ENCODE peak calls at places on chromosomes 1 and 21, in four cellular contexts. B is Peyer's patch, U is foreskin fibroblast, R is right cardiac atrium. K is an unnamed sample.

GRCh38 chr1:40141878-40142535 is 19.2 kb upstream of the RLF start:
- DNase-seq in U (no peak), B (no peak), R (no peak), K (peak)

GRCh38 chr1:245056913-245057312 is 97.9 kb upstream of the KIF26B start:
- DNase-seq in B (no peak), R (no peak), U (no peak), K (no peak)

GRCh38 chr1:37323486-37324377 is 150.6 kb upstream of the ZC3H12A start:
- DNase-seq in B (peak), R (no peak), U (peak), K (peak)

GRCh38 chr1:102861247-102861646 is 247.1 kb downstream of the COL11A1 start:
- DNase-seq in B (no peak), U (peak), R (no peak), K (no peak)

GRCh38 chr1:223652436-223652901 is 13.0 kb downstream of the CAPN8 start:
- DNase-seq in B (no peak), R (no peak), U (peak), K (no peak)

GRCh38 chr1:64495878-64496277 is 25.9 kb downstream of the CACHD1 start:
- DNase-seq in R (no peak), U (no peak), B (no peak), K (no peak)

GRCh38 chr1:88221396-88221795 is 462.7 kb upstream of the PKN2 start:
- DNase-seq in R (no peak), U (no peak), B (no peak), K (no peak)

GRCh38 chr1:28115267-28115666 is 26.9 kb upstream of the EYA3 start:
- DNase-seq in R (no peak), B (no peak), U (no peak), K (no peak)

GRCh38 chr1:162822391-162823200 is 32.1 kb downstream of the HSD17B7 start:
- DNase-seq in R (peak), U (peak), B (no peak), K (no peak)

GRCh38 chr1:225660544-225660946 is 7.6 kb upstream of the ENAH start:
- DNase-seq in U (no peak), B (no peak), R (no peak), K (no peak)

GRCh38 chr1:203673550-203674411 is 47.1 kb downstream of the ATP2B4 start:
- DNase-seq in U (peak), B (peak), R (peak), K (peak)

GRCh38 chr1:89754518-89754917 is 66.3 kb upstream of the LRRC8D start:
- DNase-seq in B (no peak), U (peak), R (no peak), K (peak)

GRCh38 chr1:198903203-198903602 is 264.4 kb downstream of the PTPRC start:
- DNase-seq in R (no peak), B (no peak), U (no peak), K (no peak)

GRCh38 chr1:244212792-244213475 is 161.9 kb downstream of the ZBTB18 start:
- DNase-seq in R (peak), B (no peak), U (peak), K (no peak)

GRCh38 chr1:94819945-94820746 is at the start of gene SLC44A3:
- DNase-seq in U (peak), R (peak), B (no peak), K (no peak)

GRCh38 chr1:96580920-96581319 is 140.7 kb upstream of the PTBP2 start:
- DNase-seq in B (no peak), R (no peak), U (no peak), K (no peak)

GRCh38 chr1:221031890-221032222 is 152.6 kb downstream of the HLX start:
- DNase-seq in B (no peak), R (no peak), U (peak), K (no peak)

GRCh38 chr1:245588250-245588649 is 433.5 kb downstream of the KIF26B start:
- DNase-seq in R (no peak), U (no peak), B (no peak), K (no peak)

GRCh38 chr1:89978763-89979162 is 16.1 kb upstream of the ZNF326 start:
- DNase-seq in B (no peak), R (no peak), U (peak), K (no peak)

GRCh38 chr1:37890378-37891014 is 31.1 kb upstream of the MTF1 start:
- DNase-seq in R (no peak), B (no peak), U (peak), K (peak)

GRCh38 chr21:41852151-41852928 is 26.8 kb downstream of the PRDM15 start:
- DNase-seq in R (no peak), U (no peak), B (no peak), K (no peak)

GRCh38 chr1:229247871-229248270 is 23.0 kb upstream of the RAB4A start:
- DNase-seq in R (no peak), B (no peak), U (no peak), K (no peak)

GRCh38 chr1:221530791-221531190 is 211.1 kb downstream of the DUSP10 start:
- DNase-seq in R (no peak), U (peak), B (no peak), K (no peak)

GRCh38 chr1:185585770-185586169 is 148.4 kb upstream of the HMCN1 start:
- DNase-seq in R (no peak), U (no peak), B (no peak), K (no peak)

GRCh38 chr1:4653796-4654715 is at the start of gene AJAP1:
- DNase-seq in B (no peak), R (no peak), U (no peak), K (no peak)

GRCh38 chr1:59353453-59353852 is 56.6 kb downstream of the FGGY start:
- DNase-seq in B (no peak), R (no peak), U (no peak), K (no peak)

GRCh38 chr1:207316622-207317510 is 4.6 kb upstream of the CD55 start:
- DNase-seq in B (no peak), U (peak), R (no peak), K (no peak)

GRCh38 chr1:28971980-28972771 is 57.8 kb downstream of the EPB41 start:
- DNase-seq in U (peak), R (no peak), B (no peak), K (peak)

GRCh38 chr1:116359060-116359830 is 13.8 kb upstream of the ATP1A1 start:
- DNase-seq in U (peak), R (no peak), B (no peak), K (peak)

GRCh38 chr1:89746424-89747149 is 74.2 kb upstream of the LRRC8D start:
- DNase-seq in R (no peak), U (no peak), B (no peak), K (no peak)

GRCh38 chr1:41360074-41361027 is 883 bp upstream of the FOXO6 start:
- DNase-seq in U (no peak), R (no peak), B (no peak), K (no peak)

GRCh38 chr21:42670884-42671283 is 17.5 kb downstream of the PDE9A start:
- DNase-seq in R (no peak), U (no peak), B (no peak), K (no peak)

GRCh38 chr1:200779326-200779725 is 40.6 kb downstream of the CAMSAP2 start:
- DNase-seq in U (no peak), R (no peak), B (no peak), K (no peak)

GRCh38 chr1:205744403-205744802 is 5.6 kb downstream of the NUCKS1 start:
- DNase-seq in U (no peak), R (no peak), B (no peak), K (no peak)

GRCh38 chr1:110829955-110830553 is 42.9 kb upstream of the CD53 start:
- DNase-seq in R (no peak), B (peak), U (peak), K (no peak)

GRCh38 chr1:13930151-13930550 is 230.2 kb downstream of the PRDM2 start:
- DNase-seq in B (no peak), U (peak), R (no peak), K (no peak)

GRCh38 chr1:207962716-207963428 is 51.9 kb upstream of the CD34 start:
- DNase-seq in U (peak), B (peak), R (peak), K (no peak)

GRCh38 chr1:17877316-17877715 is 122.2 kb downstream of the ACTL8 start:
- DNase-seq in R (no peak), U (no peak), B (no peak), K (no peak)

GRCh38 chr1:206715552-206716518 is 31.1 kb downstream of the MAPKAPK2 start:
- DNase-seq in R (no peak), B (no peak), U (no peak), K (no peak)

GRCh38 chr1:86067626-86068025 is 88.9 kb downstream of the COL24A1 start:
- DNase-seq in R (no peak), U (peak), B (no peak), K (peak)

DNA sequence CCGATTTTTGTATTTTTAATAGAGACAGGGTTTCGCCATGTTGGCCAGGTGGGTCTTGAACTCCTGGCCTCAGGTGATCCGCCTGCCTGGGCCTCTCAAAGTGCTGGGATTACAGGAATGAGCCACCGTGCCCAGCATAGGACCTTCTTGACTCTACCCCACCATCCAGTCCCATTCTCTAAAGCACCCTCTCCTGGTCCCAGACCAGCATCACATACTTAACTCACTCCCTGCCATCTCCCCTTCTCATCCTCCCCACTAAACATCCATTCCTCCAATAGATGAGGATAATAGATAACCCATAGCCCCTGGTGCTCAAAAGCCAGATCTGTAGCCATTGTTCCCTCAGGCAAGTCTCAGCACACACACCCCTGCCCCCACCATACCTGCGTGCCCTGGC is 2.1 kb downstream of the ENTREP3 start:
- DNase-seq in B (no peak), R (no peak), U (no peak), K (no peak)
- H3K4me3 ChIP-seq in B (no peak), R (no peak), U (peak), K (peak)

DNA sequence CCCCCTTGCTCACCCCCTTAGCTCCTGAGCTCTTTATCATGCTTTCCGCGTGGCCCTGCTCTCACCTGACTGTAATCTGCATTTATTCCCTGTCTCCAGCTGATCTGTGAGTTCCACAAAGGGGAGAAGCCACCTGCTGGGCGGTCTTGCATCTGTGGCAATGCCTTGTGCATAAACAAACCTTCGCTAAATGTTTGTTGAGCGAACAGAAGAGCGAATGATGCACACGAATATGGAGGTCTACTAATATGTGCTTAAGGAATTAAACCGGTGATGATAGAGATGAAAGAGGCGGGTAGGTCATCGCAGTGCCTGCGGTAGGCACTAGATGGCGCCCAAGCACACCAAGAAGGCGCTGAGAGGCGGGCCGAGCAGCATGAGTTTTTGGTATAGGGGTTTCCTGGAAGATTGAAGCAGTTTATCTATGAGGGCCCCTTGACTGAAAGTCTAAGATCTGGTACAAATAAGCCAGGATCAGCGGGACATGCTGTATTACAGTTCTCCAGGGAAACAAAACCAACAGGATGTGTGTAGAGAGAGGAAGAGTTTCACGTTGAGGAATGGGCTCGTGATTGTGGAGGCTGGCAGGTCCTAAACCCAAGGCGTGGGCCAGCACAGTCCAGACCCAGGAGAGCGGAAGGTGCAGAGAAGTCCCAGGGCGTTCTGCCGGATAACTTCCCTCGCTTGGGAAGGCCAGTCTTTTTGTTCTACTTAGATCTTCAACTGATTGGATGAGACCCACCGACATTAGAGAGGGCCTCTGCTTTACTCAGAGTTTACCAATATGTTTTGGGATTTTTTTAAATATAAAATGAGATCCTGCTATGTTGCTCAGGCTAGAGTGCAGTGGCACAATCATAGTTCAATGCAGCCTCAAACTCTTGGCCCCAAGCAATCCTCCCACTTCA is 34.7 kb downstream of the TOMM20 start:
- DNase-seq in B (peak), U (peak), R (peak), K (peak)
- H3K4me3 ChIP-seq in B (no peak), U (peak), R (no peak), K (peak)

GRCh38 chr1:167518331-167518700 is at the start of gene CD247:
- DNase-seq in R (no peak), B (peak), U (no peak), K (no peak)

GRCh38 chr1:167515461-167515860 is 2.9 kb downstream of the CD247 start:
- DNase-seq in U (no peak), R (no peak), B (no peak), K (no peak)

GRCh38 chr1:167516404-167517388 is 1.6 kb downstream of the CD247 start:
- DNase-seq in B (no peak), U (no peak), R (no peak), K (no peak)

GRCh38 chr1:167515893-167516321 is 2.4 kb downstream of the CD247 start:
- DNase-seq in U (no peak), B (no peak), R (no peak), K (no peak)

DNA sequence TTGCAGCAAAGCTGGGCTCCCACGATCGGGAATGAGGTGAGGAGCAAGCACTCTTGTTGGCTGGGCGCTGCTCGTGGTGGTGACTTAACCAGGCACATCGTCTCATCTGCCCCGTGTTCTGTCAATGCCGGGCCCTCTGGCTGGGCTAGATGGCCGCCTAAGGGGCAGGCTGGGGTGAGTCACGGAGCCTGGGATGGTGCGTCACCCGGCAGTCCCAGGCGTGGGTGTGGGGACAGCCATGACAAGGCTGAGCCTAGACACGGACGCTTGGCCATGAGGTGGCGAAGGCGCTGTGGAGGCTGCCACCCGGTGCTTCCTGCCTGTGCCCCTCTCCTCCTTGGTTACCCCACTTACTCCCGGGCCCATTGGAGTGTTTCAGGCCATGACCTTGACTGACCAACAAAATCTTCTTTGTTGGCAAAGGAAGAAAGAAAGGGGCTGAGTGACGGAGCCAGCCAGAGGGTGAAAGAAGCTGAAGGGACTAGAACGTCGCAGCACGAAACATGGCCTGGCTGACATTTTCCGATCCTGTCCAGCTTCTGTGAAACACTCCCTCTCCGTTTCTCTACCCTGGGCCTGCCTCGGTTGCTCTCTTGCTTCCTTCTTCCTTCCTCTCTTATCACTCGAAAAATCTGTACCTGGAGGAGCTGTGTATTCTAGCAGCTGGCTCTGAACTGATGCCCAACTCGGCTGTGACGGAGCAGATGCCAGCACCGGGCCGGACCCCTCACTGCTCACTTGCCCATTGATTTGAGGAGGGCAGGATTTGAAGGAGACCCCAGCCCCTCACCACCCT is 596 bp downstream of the CD247 start:
- DNase-seq in R (no peak), B (peak), U (no peak), K (peak)
- H3K4me3 ChIP-seq in R (no peak), B (peak), U (no peak), K (no peak)

DNA sequence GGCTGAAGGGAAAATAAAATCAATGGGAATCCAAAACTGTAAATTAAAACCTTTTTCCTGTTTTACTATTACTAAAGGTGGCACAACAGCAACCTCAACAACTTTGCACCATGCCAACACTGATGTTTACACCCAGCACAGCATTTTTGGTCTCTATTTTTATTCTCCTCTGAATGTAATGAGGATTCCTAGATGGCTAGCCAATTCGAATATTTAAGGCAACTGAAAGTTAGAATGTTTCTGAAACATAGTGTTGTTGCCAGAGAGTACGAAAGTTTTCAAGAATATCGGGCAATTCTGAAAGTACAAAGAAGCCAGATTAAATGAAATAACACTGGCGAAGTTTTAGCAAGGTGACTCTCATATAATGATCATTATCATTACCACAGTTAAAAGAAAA is 40.7 kb downstream of the CHODL start:
- DNase-seq in U (no peak), R (no peak), B (no peak), K (no peak)
- H3K4me3 ChIP-seq in U (no peak), R (no peak), B (no peak), K (no peak)

GRCh38 chr1:1630191-1630964 is 1.6 kb upstream of the MMP23B start:
- DNase-seq in B (peak), R (peak), U (peak), K (peak)
- H3K4me3 ChIP-seq in B (peak), R (peak), U (no peak), K (no peak)

DNA sequence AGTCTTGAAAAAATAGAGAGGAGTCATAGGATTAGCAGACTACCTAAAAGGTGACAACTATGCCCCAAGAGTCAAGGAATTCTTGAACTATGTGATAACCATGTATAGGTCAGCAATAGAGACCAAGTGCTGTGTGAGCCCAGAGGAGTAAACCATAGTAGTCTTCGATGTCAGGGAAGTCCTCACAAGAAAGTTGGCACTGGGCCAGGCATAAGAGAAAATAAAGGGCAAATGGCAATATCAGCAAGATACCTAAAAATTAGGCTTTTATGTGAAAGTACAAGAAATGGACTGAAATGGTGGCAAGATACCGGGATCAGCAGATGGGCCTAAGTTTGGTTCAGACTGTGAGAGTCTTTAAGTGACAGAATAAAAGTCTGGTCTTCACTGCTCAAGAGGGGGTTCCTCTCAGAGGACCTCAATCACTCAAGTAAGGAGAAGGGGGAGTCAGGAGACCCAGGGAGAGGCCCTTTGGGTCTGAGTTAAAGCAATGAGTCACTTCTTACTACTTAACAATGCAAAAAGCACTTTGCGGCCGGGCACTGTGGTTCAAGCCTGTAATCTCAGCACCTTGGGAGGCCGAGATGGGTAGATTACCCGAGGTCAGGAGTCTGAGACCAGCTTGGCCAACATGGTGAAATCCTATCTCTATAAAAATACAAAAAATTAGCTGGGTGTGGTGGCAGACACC is 95.0 kb downstream of the TEX35 start:
- DNase-seq in U (no peak), B (peak), R (no peak), K (no peak)
- H3K4me3 ChIP-seq in U (no peak), B (no peak), R (no peak), K (no peak)

DNA sequence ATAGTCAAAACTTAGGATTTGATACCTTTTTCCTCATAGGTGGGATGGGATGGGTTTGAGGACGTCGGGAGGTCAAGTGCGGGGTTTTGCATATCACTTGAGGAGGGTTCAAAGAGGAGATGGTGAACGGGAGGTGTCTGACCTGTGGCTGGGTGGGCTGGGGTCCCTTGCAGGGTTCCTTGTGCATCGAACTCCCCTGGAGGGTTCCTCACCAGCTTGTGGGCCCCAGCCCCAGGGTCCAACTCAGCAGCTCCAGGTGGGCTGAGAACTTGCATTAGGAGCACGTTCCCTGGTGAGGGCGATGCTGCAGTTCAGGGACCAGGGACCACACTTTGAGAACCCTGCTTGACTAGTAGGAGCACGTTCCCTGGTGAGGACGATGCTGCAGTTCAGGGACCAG is 23.2 kb downstream of the TRPM2 start:
- DNase-seq in B (no peak), R (no peak), U (no peak), K (no peak)
- H3K4me3 ChIP-seq in B (no peak), R (no peak), U (no peak), K (no peak)

K was measured in brain microvascular endothelial cell.